ENCODE peak calls at places on chromosomes 11 and 22, in five cellular contexts. O is GM04504, L is lung microvascular endothelial cell, S is posterior cingulate gyrus, I is Calu3. X is an unnamed sample.

GRCh38 chr11:61265357-61265756 is 24.4 kb downstream of the PGA5 start:
- DNase-seq in I (no peak), O (no peak), L (no peak), S (no peak), X (no peak)

GRCh38 chr22:46769191-46769675 is 6.8 kb downstream of the TBC1D22A start:
- DNase-seq in O (no peak), I (no peak), S (peak), L (no peak), X (no peak)

GRCh38 chr11:94132152-94132558 is 3.5 kb downstream of the PANX1 start:
- DNase-seq in S (no peak), L (no peak), I (no peak), O (peak), X (peak)

GRCh38 chr11:81700061-81700460 is 1033.6 kb downstream of the FAM181B start:
- DNase-seq in L (no peak), I (no peak), O (peak), S (no peak), X (peak)

GRCh38 chr11:22078063-22078462 is 114.8 kb upstream of the ANO5 start:
- DNase-seq in I (no peak), L (no peak), O (no peak), S (no peak), X (no peak)

GRCh38 chr11:62603072-62603408 is 1.4 kb upstream of the MTA2 start:
- DNase-seq in O (no peak), I (no peak), L (no peak), S (no peak), X (no peak)

GRCh38 chr11:34929794-34930763 is 13.7 kb downstream of the PDHX start:
- DNase-seq in I (peak), O (no peak), L (no peak), S (no peak), X (no peak)

GRCh38 chr11:121246021-121246768 is 46.4 kb upstream of the SC5D start:
- DNase-seq in L (no peak), I (no peak), S (peak), O (no peak), X (no peak)

GRCh38 chr11:19116315-19116970 is 525 bp upstream of the ZDHHC13 start:
- DNase-seq in O (no peak), S (no peak), I (no peak), L (no peak), X (no peak)

GRCh38 chr11:57353461-57354251 is 15.5 kb downstream of the P2RX3 start:
- DNase-seq in I (no peak), S (no peak), O (no peak), L (no peak), X (no peak)

GRCh38 chr11:88521354-88522310 is 184.1 kb upstream of the CTSC start:
- DNase-seq in S (no peak), L (no peak), O (no peak), I (no peak), X (no peak)

GRCh38 chr11:107957109-107957588 is 28.9 kb downstream of the RAB39A start:
- DNase-seq in S (no peak), O (peak), I (no peak), L (no peak), X (peak)

GRCh38 chr22:32202539-32203180 is 2.2 kb downstream of the RFPL2 start:
- DNase-seq in I (peak), S (peak), O (no peak), L (peak), X (peak)

GRCh38 chr22:19213496-19214473 is 35.2 kb upstream of the SLC25A1 start:
- DNase-seq in S (no peak), I (no peak), O (no peak), L (no peak), X (peak)

GRCh38 chr11:113444469-113445122 is 30.6 kb downstream of the DRD2 start:
- DNase-seq in I (no peak), L (no peak), O (no peak), S (no peak), X (peak)

GRCh38 chr11:77073328-77074001 is 6.7 kb downstream of the CAPN5 start:
- DNase-seq in I (peak), O (peak), S (peak), L (peak), X (peak)

GRCh38 chr11:83773950-83774880 is 488.0 kb upstream of the CCDC90B start:
- DNase-seq in I (no peak), L (no peak), S (no peak), O (no peak), X (peak)

GRCh38 chr22:40728731-40729189 is 49.5 kb downstream of the MCHR1 start:
- DNase-seq in O (no peak), L (no peak), S (no peak), I (no peak), X (peak)

GRCh38 chr22:47199261-47199948 is 437.0 kb downstream of the TBC1D22A start:
- DNase-seq in S (peak), I (no peak), L (no peak), O (no peak), X (no peak)

GRCh38 chr11:3942956-3943497 is 87.6 kb downstream of the STIM1 start:
- DNase-seq in S (no peak), I (no peak), L (peak), O (no peak), X (no peak)

GRCh38 chr22:46043816-46044717 is 67.1 kb upstream of the WNT7B start:
- DNase-seq in O (no peak), L (peak), S (peak), I (no peak), X (no peak)

GRCh38 chr11:77471520-77472234 is 2.2 kb downstream of the PAK1 start:
- DNase-seq in S (no peak), L (no peak), I (peak), O (no peak), X (peak)

GRCh38 chr11:45993438-45994064 is 71.1 kb downstream of the LARGE2 start:
- DNase-seq in O (no peak), I (no peak), L (peak), S (peak), X (peak)

GRCh38 chr11:32154275-32154674 is 63.4 kb downstream of the RCN1 start:
- DNase-seq in O (no peak), L (no peak), S (no peak), I (peak), X (peak)

GRCh38 chr22:35838849-35839646 is 121.4 kb downstream of the APOL5 start:
- DNase-seq in I (peak), O (peak), S (no peak), L (peak), X (peak)

GRCh38 chr22:44972363-44973083 is 37.3 kb downstream of the PHF21B start:
- DNase-seq in I (no peak), O (no peak), L (peak), S (peak), X (no peak)

GRCh38 chr11:59862252-59862651 is 4.0 kb downstream of the TCN1 start:
- DNase-seq in S (no peak), I (no peak), O (no peak), L (peak), X (no peak)

GRCh38 chr11:1837171-1838076 is 1.4 kb upstream of the TNNI2 start:
- DNase-seq in O (no peak), S (peak), I (peak), L (peak), X (peak)

GRCh38 chr22:43381693-43382092 is 30.1 kb upstream of the MPPED1 start:
- DNase-seq in I (no peak), L (no peak), O (no peak), S (no peak), X (no peak)

GRCh38 chr11:66842896-66843775 is at the start of gene RCE1:
- DNase-seq in O (peak), S (peak), I (peak), L (peak), X (peak)

GRCh38 chr11:75140269-75141138 is 10.4 kb upstream of the SLCO2B1 start:
- DNase-seq in S (peak), I (peak), L (peak), O (no peak), X (peak)

GRCh38 chr22:19599626-19600243 is 75.5 kb upstream of the CLDN5 start:
- DNase-seq in S (no peak), I (no peak), O (no peak), L (no peak), X (no peak)

GRCh38 chr11:33987975-33988580 is 63.5 kb upstream of the CAPRIN1 start:
- DNase-seq in L (peak), I (peak), O (peak), S (peak), X (peak)

GRCh38 chr11:12253843-12254281 is 123.5 kb upstream of the PARVA start:
- DNase-seq in I (no peak), S (peak), L (no peak), O (no peak), X (no peak)

GRCh38 chr22:49765091-49765771 is 62.4 kb downstream of the BRD1 start:
- DNase-seq in I (no peak), O (no peak), S (peak), L (no peak), X (no peak)